ENCODE peak calls at places on chromosomes 4 and X, in four cellular contexts. B is non-pigmented ciliary epithelial cell, K is PC-3, F is neural progenitor cell. X is an unnamed sample.

GRCh38 chrX:47226531-47227333 is 6.1 kb upstream of the USP11 start:
- DNase-seq in K (no peak), F (no peak), B (no peak), X (no peak)

GRCh38 chr4:42636591-42636990 is 20.3 kb downstream of the ATP8A1 start:
- DNase-seq in F (peak), K (no peak), B (no peak), X (no peak)

GRCh38 chrX:50180073-50180940 is 20.5 kb downstream of the AKAP4 start:
- DNase-seq in B (no peak), F (no peak), K (no peak), X (peak)

GRCh38 chr4:110292994-110293744 is 94.8 kb upstream of the ELOVL6 start:
- DNase-seq in F (no peak), B (no peak), K (peak), X (peak)

GRCh38 chrX:124238268-124238667 is 94.2 kb upstream of the TEX13D start:
- DNase-seq in K (no peak), B (no peak), F (no peak), X (no peak)

GRCh38 chr4:74537459-74537858 is 92.5 kb downstream of the AREG start:
- DNase-seq in F (no peak), K (no peak), B (no peak), X (no peak)

GRCh38 chrX:41530082-41530481 is 82.9 kb downstream of the NYX start:
- DNase-seq in K (no peak), F (no peak), B (no peak), X (no peak)

GRCh38 chr4:68732653-68733466 is 62.4 kb upstream of the UGT2B15 start:
- DNase-seq in B (no peak), K (no peak), F (peak), X (peak)

GRCh38 chr4:33625762-33626161 is 2618.6 kb downstream of the ARAP2 start:
- DNase-seq in B (no peak), F (peak), K (peak), X (peak)

GRCh38 chrX:47218920-47219815 is 687 bp downstream of the CDK16 start:
- DNase-seq in K (no peak), B (no peak), F (peak), X (peak)

GRCh38 chrX:153474718-153475117 is 4.3 kb upstream of the HAUS7 start:
- DNase-seq in K (peak), F (peak), B (no peak), X (peak)

GRCh38 chr4:36235306-36235705 is 9.0 kb downstream of the ARAP2 start:
- DNase-seq in F (no peak), K (peak), B (no peak), X (peak)